ENCODE peak calls at places on chromosomes 4 and X, in four cellular contexts. U is K562, D is neural progenitor cell, A is GM12878. L is an unnamed sample.
A peak's percentile ranks its signal among the peaks of the same experiment; 100 is the strongest.

GRCh38 chrX:40060356-40060845 is 37.4 kb downstream of the BCOR start:
- DNase-seq in U (no peak), D (no peak), A (no peak), L (no peak)

GRCh38 chrX:130658310-130658709 is 244.7 kb downstream of the ENOX2 start:
- DNase-seq in U (no peak), D (no peak), A (no peak), L (no peak)

GRCh38 chr4:185672618-185673017 is 137.3 kb upstream of the PDLIM3 start:
- DNase-seq in U (no peak), D (no peak), A (no peak), L (no peak)

GRCh38 chr4:71867598-71867997 is 83.7 kb upstream of the GC start:
- DNase-seq in U (no peak), D (no peak), A (no peak), L (peak; percentile 36)

GRCh38 chrX:100643943-100644587 is at the start of gene SRPX2:
- DNase-seq in U (peak; percentile 1), D (no peak), A (no peak), L (peak; percentile 60)

GRCh38 chrX:35726176-35726575 is 72.0 kb upstream of the MAGEB16 start:
- DNase-seq in U (no peak), D (no peak), A (no peak), L (peak; percentile 53)

GRCh38 chrX:38112566-38112965 is 106.2 kb downstream of the SYTL5 start:
- DNase-seq in U (no peak), D (no peak), A (peak; percentile 31), L (no peak)

GRCh38 chrX:49155243-49155899 is 7.2 kb upstream of the MAGIX start:
- DNase-seq in U (peak; percentile 92), D (peak; percentile 87), A (no peak), L (peak; percentile 78)

GRCh38 chr4:38162240-38162784 is 202.1 kb downstream of the PTTG2 start:
- DNase-seq in U (no peak), D (peak; percentile 60), A (no peak), L (no peak)

GRCh38 chrX:137263374-137263773 is 229.6 kb upstream of the GPR101 start:
- DNase-seq in U (no peak), D (no peak), A (no peak), L (no peak)
- TF ChIP-seq CTCF in U (no peak), D (no peak), A (no peak), L (no peak)

GRCh38 chr4:74056858-74057562 is 18.5 kb upstream of the CXCL3 start:
- DNase-seq in U (peak; percentile 73), D (no peak), A (no peak), L (peak; percentile 45)
- TF ChIP-seq EZH2 in U (no peak), D (no peak), A (no peak), L (no peak)

GRCh38 chr4:8854866-8855265 is 16.8 kb downstream of the HMX1 start:
- DNase-seq in U (no peak), D (no peak), A (no peak), L (peak; percentile 41)
- H3K4me1 ChIP-seq in U (peaks cover 4% of the 10 kb centered on the region), D (peaks cover 22% of the 10 kb centered on the region), A (no peaks in the 10 kb centered on the region), L (no peaks in the 10 kb centered on the region)

GRCh38 chrX:110417128-110417527 is 58.5 kb downstream of the RTL9 start:
- DNase-seq in U (no peak), D (no peak), A (no peak), L (peak; percentile 37)

GRCh38 chrX:110415440-110416167 is 57.0 kb downstream of the RTL9 start:
- DNase-seq in U (no peak), D (no peak), A (no peak), L (no peak)

GRCh38 chrX:110418857-110419249 is 60.2 kb downstream of the RTL9 start:
- DNase-seq in U (no peak), D (no peak), A (no peak), L (peak; percentile 48)

GRCh38 chrX:110420771-110421498 is 62.3 kb downstream of the RTL9 start:
- DNase-seq in U (peak; percentile 56), D (no peak), A (no peak), L (peak; percentile 27)

DNA sequence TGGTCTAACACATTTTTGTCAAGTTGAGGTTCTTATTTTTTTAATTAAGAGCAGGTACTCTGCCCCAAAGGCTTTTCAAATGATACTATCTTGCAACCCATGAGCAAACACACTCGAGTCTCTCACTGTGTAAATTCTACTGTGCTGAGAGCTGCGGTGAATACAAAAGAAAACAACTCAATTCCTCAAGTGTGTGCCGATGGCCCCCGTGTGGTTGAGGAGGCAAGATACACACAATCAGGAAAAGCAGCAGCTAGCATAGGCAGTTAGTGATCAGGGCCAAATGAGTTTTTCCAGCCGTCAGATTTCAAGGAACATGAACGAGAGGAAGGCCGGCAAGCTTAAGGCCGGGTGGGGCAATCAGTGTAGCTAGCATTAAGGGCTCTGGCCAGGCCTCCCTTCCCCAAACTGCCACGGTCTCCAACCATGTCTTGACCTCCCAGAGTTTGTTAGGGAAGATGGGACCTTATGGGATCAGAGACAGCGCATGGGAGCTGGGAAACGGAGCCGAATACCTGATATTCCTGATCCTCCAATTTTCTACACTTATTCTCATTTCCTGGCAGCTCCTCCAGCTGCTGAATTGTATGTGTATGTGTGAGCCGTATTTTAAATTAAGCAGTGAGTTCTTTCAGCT is 59.7 kb downstream of the RTL9 start:
- DNase-seq in U (peak; percentile 65), D (peak; percentile 59), A (no peak), L (peak; percentile 74)
- TF ChIP-seq CTCF in U (peak; percentile 63), D (peak; percentile 55), A (peak; percentile 20), L (peak; percentile 60)

GRCh38 chr4:153755186-153755585 is 4.6 kb downstream of the RNF175 start:
- DNase-seq in U (no peak), D (no peak), A (no peak), L (no peak)

GRCh38 chr4:153758136-153758535 is 1.7 kb downstream of the RNF175 start:
- DNase-seq in U (no peak), D (no peak), A (no peak), L (no peak)

GRCh38 chr4:153759407-153760226 is at the start of gene RNF175:
- DNase-seq in U (no peak), D (peak; percentile 66), A (no peak), L (peak; percentile 32)

GRCh38 chr4:153757407-153757806 is 2.4 kb downstream of the RNF175 start:
- DNase-seq in U (no peak), D (no peak), A (no peak), L (no peak)

GRCh38 chr4:153758688-153759406 is 977 bp downstream of the RNF175 start:
- DNase-seq in U (no peak), D (no peak), A (no peak), L (no peak)
- TF ChIP-seq EZH2 in U (no peak), D (no peak), A (no peak), L (no peak)

GRCh38 chr4:54058171-54058570 is 6.2 kb downstream of the CHIC2 start:
- DNase-seq in U (no peak), D (no peak), A (no peak), L (no peak)
- H3K4me1 ChIP-seq in U (no peaks in the 10 kb centered on the region), D (peaks cover 9% of the 10 kb centered on the region), A (peaks cover 9% of the 10 kb centered on the region), L (peaks cover 4% of the 10 kb centered on the region)

DNA sequence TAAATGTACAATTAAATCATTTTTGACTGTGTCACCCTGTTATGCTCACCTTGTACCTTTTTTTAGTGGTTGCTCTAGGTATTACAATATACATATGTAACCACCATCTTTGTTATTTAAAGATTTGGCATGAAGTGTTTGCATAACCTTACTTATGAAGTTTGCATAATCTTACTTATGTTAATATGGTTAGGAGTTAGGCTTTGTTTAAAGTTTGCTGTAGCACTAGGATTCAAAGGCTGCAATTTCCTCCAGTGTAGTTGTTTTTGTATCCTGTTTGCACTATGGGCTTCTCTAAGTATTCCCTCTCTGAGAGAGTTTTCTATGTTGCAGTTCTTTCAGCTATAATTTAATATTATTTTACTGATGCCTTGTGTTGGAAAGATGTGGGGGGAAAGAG is 15.0 kb upstream of the GSPT2 start:
- DNase-seq in U (no peak), D (no peak), A (no peak), L (no peak)
- TF ChIP-seq CTCF in U (no peak), D (no peak), A (no peak), L (no peak)

DNA sequence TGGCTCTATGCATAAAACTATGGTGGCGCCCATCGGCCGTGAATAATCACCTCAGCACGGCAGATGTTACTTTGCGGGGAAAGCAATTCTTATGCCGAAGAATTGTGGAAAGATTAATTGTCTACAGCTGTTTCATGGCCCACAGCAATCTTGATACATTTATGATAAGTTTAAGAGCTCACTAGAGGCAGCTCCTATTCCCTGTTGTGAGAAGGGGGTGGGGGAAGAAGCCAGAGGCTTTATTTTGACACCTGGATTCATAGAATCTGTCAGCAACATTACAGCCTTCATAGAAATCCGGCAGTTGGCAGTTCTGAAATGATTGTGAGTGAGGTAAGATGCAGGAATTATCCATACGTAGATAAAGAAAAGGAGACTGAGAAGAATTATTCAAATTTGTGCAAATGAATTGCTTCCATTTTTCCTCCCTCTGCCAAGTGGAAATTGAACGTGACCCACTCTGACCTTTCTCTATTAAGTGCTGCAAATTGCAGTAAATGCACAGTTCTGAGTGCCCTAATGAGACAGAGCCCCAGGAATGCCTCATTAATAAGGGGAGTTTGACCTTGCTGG is 188.7 kb downstream of the GPAT3 start:
- DNase-seq in U (no peak), D (no peak), A (no peak), L (peak; percentile 81)
- TF ChIP-seq EZH2 in U (no peak), D (no peak), A (no peak), L (no peak)

GRCh38 chrX:119673336-119673735 is 19.6 kb downstream of the SEPTIN6 start:
- DNase-seq in U (no peak), D (no peak), A (no peak), L (no peak)
- H3K4me1 ChIP-seq in U (peaks cover 2% of the 10 kb centered on the region), D (no peaks in the 10 kb centered on the region), A (peaks cover 11% of the 10 kb centered on the region), L (peaks cover 15% of the 10 kb centered on the region)